ENCODE peak calls at places on chromosomes 16 and 17, in nine cellular contexts. One of them, this sample, is unnamed.

GRCh38 chr17:32398946-32399345 is 45.4 kb upstream of the PSMD11 start:
- DNase-seq in GM23338: no peak
- DNase-seq in Panc1: no peak
- DNase-seq in naive thymus-derived CD4-positive, alpha-beta T cell: no peak
- DNase-seq in CD8-positive, alpha-beta T cell: no peak
- DNase-seq in GM12878: no peak
- DNase-seq in SK-N-SH: no peak
- DNase-seq in suprapubic skin: no peak
- DNase-seq in tibial artery: no peak
- DNase-seq in this sample: no peak

GRCh38 chr16:50284131-50284911 is 18.0 kb downstream of the ADCY7 start:
- DNase-seq in naive thymus-derived CD4-positive, alpha-beta T cell: peak; percentile 39
- DNase-seq in tibial artery: peak; percentile 84
- DNase-seq in GM23338: no peak
- DNase-seq in GM12878: no peak
- DNase-seq in SK-N-SH: peak; percentile 82
- DNase-seq in suprapubic skin: no peak
- DNase-seq in Panc1: no peak
- DNase-seq in CD8-positive, alpha-beta T cell: no peak
- DNase-seq in this sample: no peak

GRCh38 chr16:9790199-9790598 is 392.0 kb downstream of the GRIN2A start:
- DNase-seq in GM12878: no peak
- DNase-seq in SK-N-SH: no peak
- DNase-seq in GM23338: no peak
- DNase-seq in naive thymus-derived CD4-positive, alpha-beta T cell: no peak
- DNase-seq in Panc1: no peak
- DNase-seq in suprapubic skin: no peak
- DNase-seq in tibial artery: no peak
- DNase-seq in CD8-positive, alpha-beta T cell: no peak
- DNase-seq in this sample: no peak

GRCh38 chr16:2066139-2066538 is 18.4 kb downstream of the TSC2 start:
- DNase-seq in naive thymus-derived CD4-positive, alpha-beta T cell: no peak
- DNase-seq in tibial artery: no peak
- DNase-seq in GM12878: no peak
- DNase-seq in GM23338: no peak
- DNase-seq in Panc1: no peak
- DNase-seq in CD8-positive, alpha-beta T cell: no peak
- DNase-seq in SK-N-SH: no peak
- DNase-seq in suprapubic skin: no peak
- DNase-seq in this sample: no peak

GRCh38 chr16:72311426-72311825 is 139.5 kb upstream of the PMFBP1 start:
- DNase-seq in naive thymus-derived CD4-positive, alpha-beta T cell: no peak
- DNase-seq in SK-N-SH: no peak
- DNase-seq in CD8-positive, alpha-beta T cell: no peak
- DNase-seq in suprapubic skin: no peak
- DNase-seq in GM12878: no peak
- DNase-seq in tibial artery: no peak
- DNase-seq in Panc1: no peak
- DNase-seq in GM23338: no peak
- DNase-seq in this sample: no peak

GRCh38 chr17:17809527-17810373 is 27.0 kb downstream of the SREBF1 start:
- DNase-seq in Panc1: no peak
- DNase-seq in SK-N-SH: peak; percentile 77
- DNase-seq in naive thymus-derived CD4-positive, alpha-beta T cell: no peak
- DNase-seq in suprapubic skin: no peak
- DNase-seq in GM12878: no peak
- DNase-seq in GM23338: peak; percentile 91
- DNase-seq in CD8-positive, alpha-beta T cell: no peak
- DNase-seq in tibial artery: peak; percentile 82
- DNase-seq in this sample: no peak

GRCh38 chr17:64066709-64067108 is 46.3 kb upstream of the ICAM2 start:
- DNase-seq in GM23338: no peak
- DNase-seq in naive thymus-derived CD4-positive, alpha-beta T cell: peak; percentile 45
- DNase-seq in CD8-positive, alpha-beta T cell: peak; percentile 50
- DNase-seq in SK-N-SH: no peak
- DNase-seq in suprapubic skin: no peak
- DNase-seq in Panc1: no peak
- DNase-seq in GM12878: no peak
- DNase-seq in tibial artery: no peak
- DNase-seq in this sample: no peak

GRCh38 chr17:2691069-2691871 is 20.3 kb downstream of the CLUH start:
- DNase-seq in GM12878: no peak
- DNase-seq in GM23338: no peak
- DNase-seq in CD8-positive, alpha-beta T cell: no peak
- DNase-seq in tibial artery: peak; percentile 61
- DNase-seq in suprapubic skin: no peak
- DNase-seq in naive thymus-derived CD4-positive, alpha-beta T cell: no peak
- DNase-seq in Panc1: no peak
- DNase-seq in SK-N-SH: no peak
- DNase-seq in this sample: no peak

GRCh38 chr17:73799781-73800627 is 155.8 kb upstream of the SDK2 start:
- DNase-seq in suprapubic skin: no peak
- DNase-seq in GM23338: no peak
- DNase-seq in SK-N-SH: no peak
- DNase-seq in CD8-positive, alpha-beta T cell: no peak
- DNase-seq in Panc1: no peak
- DNase-seq in naive thymus-derived CD4-positive, alpha-beta T cell: no peak
- DNase-seq in tibial artery: no peak
- DNase-seq in GM12878: no peak
- DNase-seq in this sample: no peak

GRCh38 chr17:7656958-7657715 is 6.4 kb downstream of the ATP1B2 start:
- DNase-seq in GM23338: peak; percentile 98
- DNase-seq in naive thymus-derived CD4-positive, alpha-beta T cell: no peak
- DNase-seq in suprapubic skin: no peak
- DNase-seq in GM12878: no peak
- DNase-seq in SK-N-SH: peak; percentile 20
- DNase-seq in CD8-positive, alpha-beta T cell: no peak
- DNase-seq in Panc1: no peak
- DNase-seq in tibial artery: peak; percentile 69
- DNase-seq in this sample: no peak

GRCh38 chr16:54890381-54890780 is 40.3 kb upstream of the IRX5 start:
- DNase-seq in GM12878: no peak
- DNase-seq in GM23338: no peak
- DNase-seq in naive thymus-derived CD4-positive, alpha-beta T cell: no peak
- DNase-seq in SK-N-SH: no peak
- DNase-seq in tibial artery: no peak
- DNase-seq in Panc1: no peak
- DNase-seq in suprapubic skin: no peak
- DNase-seq in CD8-positive, alpha-beta T cell: no peak
- DNase-seq in this sample: no peak

GRCh38 chr17:73795730-73796129 is 151.5 kb upstream of the SDK2 start:
- DNase-seq in Panc1: no peak
- DNase-seq in CD8-positive, alpha-beta T cell: no peak
- DNase-seq in naive thymus-derived CD4-positive, alpha-beta T cell: no peak
- DNase-seq in GM23338: no peak
- DNase-seq in SK-N-SH: no peak
- DNase-seq in tibial artery: no peak
- DNase-seq in suprapubic skin: no peak
- DNase-seq in GM12878: no peak
- DNase-seq in this sample: no peak

GRCh38 chr16:16144416-16144815 is 78.9 kb downstream of the ABCC6 start:
- DNase-seq in naive thymus-derived CD4-positive, alpha-beta T cell: no peak
- DNase-seq in tibial artery: no peak
- DNase-seq in SK-N-SH: no peak
- DNase-seq in suprapubic skin: no peak
- DNase-seq in CD8-positive, alpha-beta T cell: no peak
- DNase-seq in GM23338: no peak
- DNase-seq in Panc1: no peak
- DNase-seq in GM12878: no peak
- DNase-seq in this sample: no peak

GRCh38 chr17:74012465-74012864 is 191.0 kb upstream of the RPL38 start:
- DNase-seq in GM12878: no peak
- DNase-seq in suprapubic skin: no peak
- DNase-seq in Panc1: no peak
- DNase-seq in CD8-positive, alpha-beta T cell: peak; percentile 57
- DNase-seq in tibial artery: no peak
- DNase-seq in naive thymus-derived CD4-positive, alpha-beta T cell: peak; percentile 75
- DNase-seq in GM23338: no peak
- DNase-seq in SK-N-SH: no peak
- DNase-seq in this sample: no peak

GRCh38 chr16:20735504-20735903 is 6.1 kb downstream of the THUMPD1 start:
- DNase-seq in GM23338: no peak
- DNase-seq in naive thymus-derived CD4-positive, alpha-beta T cell: no peak
- DNase-seq in tibial artery: no peak
- DNase-seq in GM12878: no peak
- DNase-seq in Panc1: no peak
- DNase-seq in suprapubic skin: no peak
- DNase-seq in CD8-positive, alpha-beta T cell: no peak
- DNase-seq in SK-N-SH: no peak
- DNase-seq in this sample: no peak

GRCh38 chr17:74467221-74467951 is 952 bp downstream of the CD300A start:
- DNase-seq in suprapubic skin: no peak
- DNase-seq in naive thymus-derived CD4-positive, alpha-beta T cell: no peak
- DNase-seq in SK-N-SH: no peak
- DNase-seq in GM12878: peak; percentile 95
- DNase-seq in tibial artery: no peak
- DNase-seq in CD8-positive, alpha-beta T cell: no peak
- DNase-seq in GM23338: peak; percentile 54
- DNase-seq in Panc1: no peak
- DNase-seq in this sample: peak; percentile 69

GRCh38 chr17:83078378-83079339 is 750 bp upstream of the METRNL start:
- DNase-seq in suprapubic skin: no peak
- DNase-seq in Panc1: no peak
- DNase-seq in GM12878: no peak
- DNase-seq in GM23338: no peak
- DNase-seq in SK-N-SH: peak; percentile 77
- DNase-seq in tibial artery: no peak
- DNase-seq in naive thymus-derived CD4-positive, alpha-beta T cell: no peak
- DNase-seq in CD8-positive, alpha-beta T cell: no peak
- DNase-seq in this sample: no peak

GRCh38 chr16:73052441-73053030 is 4.6 kb upstream of the ZFHX3 start:
- DNase-seq in tibial artery: peak; percentile 66
- DNase-seq in GM12878: no peak
- DNase-seq in suprapubic skin: no peak
- DNase-seq in Panc1: no peak
- DNase-seq in naive thymus-derived CD4-positive, alpha-beta T cell: no peak
- DNase-seq in GM23338: peak; percentile 68
- DNase-seq in CD8-positive, alpha-beta T cell: no peak
- DNase-seq in SK-N-SH: no peak
- DNase-seq in this sample: no peak

GRCh38 chr16:70438983-70439862 is at the start of gene ST3GAL2:
- DNase-seq in Panc1: peak; percentile 42
- DNase-seq in suprapubic skin: peak; percentile 95
- DNase-seq in SK-N-SH: peak; percentile 98
- DNase-seq in CD8-positive, alpha-beta T cell: peak; percentile 94
- DNase-seq in GM12878: peak; percentile 74
- DNase-seq in GM23338: peak; percentile 99
- DNase-seq in naive thymus-derived CD4-positive, alpha-beta T cell: peak; percentile 92
- DNase-seq in tibial artery: peak; percentile 98
- DNase-seq in this sample: peak; percentile 95

GRCh38 chr17:43905985-43906852 is 1.1 kb downstream of the MPP2 start:
- DNase-seq in GM12878: no peak
- DNase-seq in tibial artery: peak; percentile 91
- DNase-seq in CD8-positive, alpha-beta T cell: peak; percentile 50
- DNase-seq in GM23338: peak; percentile 96
- DNase-seq in naive thymus-derived CD4-positive, alpha-beta T cell: peak; percentile 42
- DNase-seq in Panc1: no peak
- DNase-seq in SK-N-SH: peak; percentile 89
- DNase-seq in suprapubic skin: peak; percentile 91
- DNase-seq in this sample: no peak
- H3K27me3 ChIP-seq in GM12878: peaks cover 18% of the 10 kb centered on the region
- H3K27me3 ChIP-seq in tibial artery: no peaks in the 10 kb centered on the region
- H3K27me3 ChIP-seq in CD8-positive, alpha-beta T cell: no peaks in the 10 kb centered on the region
- H3K27me3 ChIP-seq in GM23338: peaks cover 57% of the 10 kb centered on the region
- H3K27me3 ChIP-seq in naive thymus-derived CD4-positive, alpha-beta T cell: peaks cover 4% of the 10 kb centered on the region
- H3K27me3 ChIP-seq in Panc1: peaks cover 3% of the 10 kb centered on the region
- H3K27me3 ChIP-seq in SK-N-SH: no peaks in the 10 kb centered on the region
- H3K27me3 ChIP-seq in suprapubic skin: peaks cover 27% of the 10 kb centered on the region
- H3K27me3 ChIP-seq in this sample: peaks cover 2% of the 10 kb centered on the region

GRCh38 chr16:168424-168823 is 2.6 kb downstream of the HBM start:
- DNase-seq in SK-N-SH: peak; percentile 57
- DNase-seq in Panc1: no peak
- DNase-seq in GM12878: no peak
- DNase-seq in naive thymus-derived CD4-positive, alpha-beta T cell: no peak
- DNase-seq in GM23338: no peak
- DNase-seq in CD8-positive, alpha-beta T cell: no peak
- DNase-seq in suprapubic skin: no peak
- DNase-seq in tibial artery: no peak
- DNase-seq in this sample: no peak

GRCh38 chr16:167117-167462 is 1.3 kb downstream of the HBM start:
- DNase-seq in GM12878: no peak
- DNase-seq in tibial artery: no peak
- DNase-seq in naive thymus-derived CD4-positive, alpha-beta T cell: no peak
- DNase-seq in GM23338: no peak
- DNase-seq in suprapubic skin: no peak
- DNase-seq in Panc1: no peak
- DNase-seq in SK-N-SH: no peak
- DNase-seq in CD8-positive, alpha-beta T cell: no peak
- DNase-seq in this sample: no peak

GRCh38 chr16:165218-165538 is 600 bp upstream of the HBM start:
- DNase-seq in Panc1: no peak
- DNase-seq in CD8-positive, alpha-beta T cell: no peak
- DNase-seq in naive thymus-derived CD4-positive, alpha-beta T cell: no peak
- DNase-seq in tibial artery: no peak
- DNase-seq in suprapubic skin: no peak
- DNase-seq in GM12878: no peak
- DNase-seq in SK-N-SH: no peak
- DNase-seq in GM23338: peak; percentile 58
- DNase-seq in this sample: no peak

GRCh38 chr16:166375-167116 is 768 bp downstream of the HBM start:
- DNase-seq in tibial artery: no peak
- DNase-seq in Panc1: no peak
- DNase-seq in CD8-positive, alpha-beta T cell: no peak
- DNase-seq in suprapubic skin: no peak
- DNase-seq in GM12878: no peak
- DNase-seq in naive thymus-derived CD4-positive, alpha-beta T cell: no peak
- DNase-seq in GM23338: peak; percentile 67
- DNase-seq in SK-N-SH: no peak
- DNase-seq in this sample: no peak

GRCh38 chr16:165539-166374 is at the start of gene HBM:
- DNase-seq in tibial artery: no peak
- DNase-seq in GM12878: no peak
- DNase-seq in SK-N-SH: peak; percentile 59
- DNase-seq in Panc1: no peak
- DNase-seq in CD8-positive, alpha-beta T cell: no peak
- DNase-seq in suprapubic skin: no peak
- DNase-seq in GM23338: peak; percentile 40
- DNase-seq in naive thymus-derived CD4-positive, alpha-beta T cell: no peak
- DNase-seq in this sample: no peak
- H3K27me3 ChIP-seq in tibial artery: peaks cover 76% of the 10 kb centered on the region
- H3K27me3 ChIP-seq in GM12878: peaks cover 24% of the 10 kb centered on the region
- H3K27me3 ChIP-seq in SK-N-SH: peaks cover 28% of the 10 kb centered on the region
- H3K27me3 ChIP-seq in Panc1: no peaks in the 10 kb centered on the region
- H3K27me3 ChIP-seq in CD8-positive, alpha-beta T cell: peaks cover 29% of the 10 kb centered on the region
- H3K27me3 ChIP-seq in suprapubic skin: peaks cover 68% of the 10 kb centered on the region
- H3K27me3 ChIP-seq in GM23338: peaks cover 75% of the 10 kb centered on the region
- H3K27me3 ChIP-seq in naive thymus-derived CD4-positive, alpha-beta T cell: no peaks in the 10 kb centered on the region
- H3K27me3 ChIP-seq in this sample: peaks cover 2% of the 10 kb centered on the region

GRCh38 chr17:49795372-49795771 is 6.9 kb downstream of the KAT7 start:
- DNase-seq in tibial artery: no peak
- DNase-seq in CD8-positive, alpha-beta T cell: no peak
- DNase-seq in SK-N-SH: no peak
- DNase-seq in naive thymus-derived CD4-positive, alpha-beta T cell: no peak
- DNase-seq in GM23338: no peak
- DNase-seq in GM12878: no peak
- DNase-seq in Panc1: no peak
- DNase-seq in suprapubic skin: no peak
- DNase-seq in this sample: no peak
- H3K27me3 ChIP-seq in tibial artery: no peaks in the 10 kb centered on the region
- H3K27me3 ChIP-seq in CD8-positive, alpha-beta T cell: no peaks in the 10 kb centered on the region
- H3K27me3 ChIP-seq in SK-N-SH: no peaks in the 10 kb centered on the region
- H3K27me3 ChIP-seq in naive thymus-derived CD4-positive, alpha-beta T cell: no peaks in the 10 kb centered on the region
- H3K27me3 ChIP-seq in GM23338: no peaks in the 10 kb centered on the region
- H3K27me3 ChIP-seq in GM12878: no peaks in the 10 kb centered on the region
- H3K27me3 ChIP-seq in Panc1: no peaks in the 10 kb centered on the region
- H3K27me3 ChIP-seq in suprapubic skin: no peaks in the 10 kb centered on the region
- H3K27me3 ChIP-seq in this sample: no peaks in the 10 kb centered on the region

GRCh38 chr17:78607061-78607460 is 29.9 kb upstream of the DNAH17 start:
- DNase-seq in SK-N-SH: no peak
- DNase-seq in GM12878: no peak
- DNase-seq in suprapubic skin: no peak
- DNase-seq in CD8-positive, alpha-beta T cell: no peak
- DNase-seq in tibial artery: no peak
- DNase-seq in GM23338: no peak
- DNase-seq in naive thymus-derived CD4-positive, alpha-beta T cell: no peak
- DNase-seq in Panc1: no peak
- DNase-seq in this sample: no peak
- H3K27me3 ChIP-seq in SK-N-SH: no peaks in the 10 kb centered on the region
- H3K27me3 ChIP-seq in GM12878: no peaks in the 10 kb centered on the region
- H3K27me3 ChIP-seq in suprapubic skin: no peaks in the 10 kb centered on the region
- H3K27me3 ChIP-seq in CD8-positive, alpha-beta T cell: no peaks in the 10 kb centered on the region
- H3K27me3 ChIP-seq in tibial artery: no peaks in the 10 kb centered on the region
- H3K27me3 ChIP-seq in GM23338: no peaks in the 10 kb centered on the region
- H3K27me3 ChIP-seq in naive thymus-derived CD4-positive, alpha-beta T cell: no peaks in the 10 kb centered on the region
- H3K27me3 ChIP-seq in Panc1: no peaks in the 10 kb centered on the region
- H3K27me3 ChIP-seq in this sample: no peaks in the 10 kb centered on the region